ENCODE peak calls at places on chromosomes 11 and 22, in nine cellular contexts. Y, T, J, A, L, C, M, H and E are unnamed samples.

GRCh38 chr11:69657911-69658605 is 17.1 kb downstream of the LTO1 start:
- DNase-seq in Y (no peak), T (no peak), J (no peak), A (no peak), L (no peak), C (no peak), M (no peak), H (no peak), E (peak; percentile 49)

GRCh38 chr11:64367931-64368672 is 9.1 kb downstream of the RPS6KA4 start:
- DNase-seq in Y (no peak), T (no peak), J (no peak), A (no peak), L (no peak), C (no peak), M (no peak), H (no peak), E (no peak)

GRCh38 chr11:45722144-45722543 is 56.7 kb upstream of the CHST1 start:
- DNase-seq in Y (no peak), T (no peak), J (no peak), A (no peak), L (no peak), C (no peak), M (no peak), H (no peak), E (no peak)

GRCh38 chr11:37511425-37511933 is 913.4 kb upstream of the RAG2 start:
- DNase-seq in Y (no peak), T (no peak), J (no peak), A (no peak), L (no peak), C (no peak), M (no peak), H (no peak), E (no peak)

GRCh38 chr11:76253416-76253815 is 47.1 kb upstream of the WNT11 start:
- DNase-seq in Y (no peak), T (no peak), J (no peak), A (no peak), L (peak; percentile 47), C (no peak), M (no peak), H (no peak), E (no peak)

GRCh38 chr11:109208116-109208515 is 213.9 kb upstream of the C11orf87 start:
- DNase-seq in Y (no peak), T (no peak), J (no peak), A (no peak), L (no peak), C (no peak), M (no peak), H (no peak), E (no peak)

GRCh38 chr11:16410479-16410878 is 54.1 kb upstream of the SOX6 start:
- DNase-seq in Y (no peak), T (no peak), J (no peak), A (no peak), L (no peak), C (no peak), M (no peak), H (no peak), E (no peak)

GRCh38 chr22:40487663-40488249 is 117.4 kb downstream of the SGSM3 start:
- DNase-seq in Y (no peak), T (no peak), J (no peak), A (no peak), L (no peak), C (peak; percentile 24), M (no peak), H (no peak), E (no peak)

GRCh38 chr11:64040684-64041267 is 5.0 kb downstream of the FLRT1 start:
- DNase-seq in Y (no peak), T (no peak), J (no peak), A (no peak), L (no peak), C (no peak), M (no peak), H (no peak), E (no peak)

GRCh38 chr22:25829808-25830777 is 88.1 kb downstream of the MYO18B start:
- DNase-seq in Y (no peak), T (no peak), J (no peak), A (no peak), L (no peak), C (no peak), M (no peak), H (no peak), E (peak; percentile 41)

GRCh38 chr22:41369089-41369745 is 12.5 kb upstream of the TEF start:
- DNase-seq in Y (no peak), T (no peak), J (no peak), A (no peak), L (peak; percentile 52), C (no peak), M (no peak), H (no peak), E (no peak)

GRCh38 chr11:47051217-47051616 is 114.7 kb downstream of the CSTPP1 start:
- DNase-seq in Y (no peak), T (no peak), J (no peak), A (no peak), L (no peak), C (no peak), M (no peak), H (no peak), E (no peak)

GRCh38 chr11:62544521-62545436 is 1.8 kb downstream of the AHNAK start:
- DNase-seq in Y (peak; percentile 51), T (no peak), J (no peak), A (no peak), L (no peak), C (no peak), M (no peak), H (peak; percentile 13), E (no peak)

GRCh38 chr11:81658722-81659121 is 1074.9 kb downstream of the FAM181B start:
- DNase-seq in Y (no peak), T (no peak), J (no peak), A (no peak), L (no peak), C (no peak), M (no peak), H (peak; percentile 17), E (no peak)

GRCh38 chr11:23976776-23977380 is 520.0 kb upstream of the LUZP2 start:
- DNase-seq in Y (no peak), T (no peak), J (no peak), A (no peak), L (no peak), C (no peak), M (no peak), H (peak; percentile 5), E (no peak)

GRCh38 chr11:99739464-99740089 is 718.8 kb downstream of the CNTN5 start:
- DNase-seq in Y (peak; percentile 1), T (no peak), J (no peak), A (no peak), L (peak; percentile 8), C (no peak), M (no peak), H (no peak), E (no peak)

GRCh38 chr11:120188831-120189455 is 21.9 kb upstream of the OAF start:
- DNase-seq in Y (peak; percentile 57), T (no peak), J (no peak), A (no peak), L (no peak), C (no peak), M (no peak), H (no peak), E (no peak)

GRCh38 chr22:37176464-37177061 is 11.5 kb downstream of the C1QTNF6 start:
- DNase-seq in Y (peak; percentile 38), T (no peak), J (no peak), A (no peak), L (no peak), C (no peak), M (no peak), H (no peak), E (peak; percentile 54)

GRCh38 chr11:16097543-16097942 is 258.8 kb downstream of the SOX6 start:
- DNase-seq in Y (peak; percentile 52), T (no peak), J (no peak), A (no peak), L (no peak), C (no peak), M (no peak), H (no peak), E (no peak)

GRCh38 chr11:1092145-1092670 is 17.5 kb downstream of the MUC2 start:
- DNase-seq in Y (no peak), T (no peak), J (no peak), A (no peak), L (no peak), C (no peak), M (no peak), H (no peak), E (no peak)

GRCh38 chr11:12139144-12139881 is 28.9 kb downstream of the MICAL2 start:
- DNase-seq in Y (no peak), T (no peak), J (no peak), A (no peak), L (no peak), C (no peak), M (peak; percentile 24), H (peak; percentile 73), E (no peak)

GRCh38 chr22:46233231-46233630 is 16.9 kb downstream of the CDPF1 start:
- DNase-seq in Y (no peak), T (no peak), J (no peak), A (no peak), L (peak; percentile 59), C (no peak), M (peak; percentile 33), H (peak; percentile 73), E (no peak)

GRCh38 chr22:41517172-41518047 is 26.9 kb downstream of the POLR3H start:
- DNase-seq in Y (peak; percentile 64), T (peak; percentile 73), J (no peak), A (no peak), L (no peak), C (peak; percentile 22), M (peak; percentile 34), H (peak; percentile 46), E (no peak)

GRCh38 chr11:119085523-119085878 is 820 bp downstream of the HMBS start:
- DNase-seq in Y (no peak), T (no peak), J (no peak), A (no peak), L (no peak), C (peak; percentile 27), M (no peak), H (no peak), E (no peak)

GRCh38 chr11:942853-943252 is 17.2 kb downstream of the AP2A2 start:
- DNase-seq in Y (peak; percentile 42), T (no peak), J (no peak), A (no peak), L (no peak), C (no peak), M (no peak), H (no peak), E (no peak)

GRCh38 chr22:49272546-49273125 is 555.0 kb downstream of the BRD1 start:
- DNase-seq in Y (no peak), T (no peak), J (no peak), A (no peak), L (no peak), C (no peak), M (no peak), H (no peak), E (no peak)

GRCh38 chr11:111633248-111633647 is 31.0 kb downstream of the SIK2 start:
- DNase-seq in Y (peak; percentile 65), T (no peak), J (no peak), A (no peak), L (no peak), C (no peak), M (no peak), H (no peak), E (no peak)

GRCh38 chr11:77065878-77066228 is 918 bp upstream of the CAPN5 start:
- DNase-seq in Y (no peak), T (no peak), J (no peak), A (no peak), L (no peak), C (no peak), M (no peak), H (no peak), E (peak; percentile 89)

GRCh38 chr22:36467042-36467810 is 14.2 kb downstream of the TXN2 start:
- DNase-seq in Y (no peak), T (no peak), J (no peak), A (no peak), L (no peak), C (no peak), M (no peak), H (peak; percentile 58), E (no peak)

GRCh38 chr11:73141031-73141308 is 1.1 kb downstream of the FCHSD2 start:
- DNase-seq in Y (no peak), T (no peak), J (no peak), A (no peak), L (no peak), C (no peak), M (no peak), H (peak; percentile 36), E (peak; percentile 56)

GRCh38 chr11:47904048-47904447 is 55.9 kb upstream of the NUP160 start:
- DNase-seq in Y (no peak), T (no peak), J (no peak), A (no peak), L (no peak), C (no peak), M (no peak), H (no peak), E (no peak)